ENCODE peak calls at places on chromosomes 1 and 21, in four cellular contexts. One of them, this sample, is unnamed. For H3K4me1 and H3K27me3, the result is how much of the 10 kb centered on the place peaks cover.

GRCh38 chr1:214312530-214313051 is 31.6 kb downstream of the SMYD2 start:
- DNase-seq in left lung: no peak
- DNase-seq in heart right ventricle: no peak
- DNase-seq in GM23338: peak
- DNase-seq in this sample: no peak

GRCh38 chr1:28720376-28720775 is 16.4 kb upstream of the YTHDF2 start:
- DNase-seq in left lung: no peak
- DNase-seq in heart right ventricle: no peak
- DNase-seq in GM23338: no peak
- DNase-seq in this sample: no peak

GRCh38 chr1:198915327-198916231 is 276.7 kb downstream of the PTPRC start:
- DNase-seq in left lung: no peak
- DNase-seq in heart right ventricle: no peak
- DNase-seq in GM23338: no peak
- DNase-seq in this sample: no peak

GRCh38 chr1:243620096-243620495 is 229.9 kb downstream of the AKT3 start:
- DNase-seq in heart right ventricle: no peak
- DNase-seq in left lung: no peak
- DNase-seq in GM23338: no peak
- DNase-seq in this sample: no peak

GRCh38 chr1:197467881-197468280 is 199.8 kb downstream of the CRB1 start:
- DNase-seq in GM23338: no peak
- DNase-seq in heart right ventricle: no peak
- DNase-seq in left lung: no peak
- DNase-seq in this sample: no peak

GRCh38 chr1:231778009-231778719 is 151.6 kb downstream of the DISC1 start:
- DNase-seq in GM23338: no peak
- DNase-seq in left lung: no peak
- DNase-seq in heart right ventricle: no peak
- DNase-seq in this sample: no peak

GRCh38 chr1:32702599-32703478 is at the start of gene SYNC:
- DNase-seq in heart right ventricle: peak
- DNase-seq in left lung: peak
- DNase-seq in GM23338: peak
- DNase-seq in this sample: no peak

GRCh38 chr1:94989398-94989797 is 62.5 kb upstream of the CNN3 start:
- DNase-seq in left lung: no peak
- DNase-seq in GM23338: no peak
- DNase-seq in heart right ventricle: peak
- DNase-seq in this sample: no peak

GRCh38 chr1:23719162-23719820 is 24.0 kb upstream of the ELOA start:
- DNase-seq in GM23338: no peak
- DNase-seq in left lung: no peak
- DNase-seq in heart right ventricle: no peak
- DNase-seq in this sample: no peak

GRCh38 chr21:33433001-33433400 is 29.8 kb downstream of the IFNGR2 start:
- DNase-seq in left lung: no peak
- DNase-seq in GM23338: no peak
- DNase-seq in heart right ventricle: no peak
- DNase-seq in this sample: no peak

GRCh38 chr1:161044908-161045748 is 649 bp downstream of the USF1 start:
- DNase-seq in GM23338: peak
- DNase-seq in left lung: peak
- DNase-seq in heart right ventricle: peak
- DNase-seq in this sample: peak

GRCh38 chr1:240235521-240236288 is 144.0 kb downstream of the FMN2 start:
- DNase-seq in left lung: no peak
- DNase-seq in GM23338: no peak
- DNase-seq in heart right ventricle: no peak
- DNase-seq in this sample: no peak

GRCh38 chr1:151840421-151840820 is 801 bp upstream of the C2CD4D start:
- DNase-seq in left lung: no peak
- DNase-seq in GM23338: no peak
- DNase-seq in heart right ventricle: no peak
- DNase-seq in this sample: no peak

GRCh38 chr1:52345252-52345651 is 20.8 kb downstream of the CC2D1B start:
- DNase-seq in GM23338: no peak
- DNase-seq in left lung: no peak
- DNase-seq in heart right ventricle: no peak
- DNase-seq in this sample: no peak

GRCh38 chr1:228265167-228265566 is 57.3 kb downstream of the OBSCN start:
- DNase-seq in GM23338: no peak
- DNase-seq in left lung: no peak
- DNase-seq in heart right ventricle: no peak
- DNase-seq in this sample: no peak

GRCh38 chr1:60118119-60118518 is 44.5 kb upstream of the C1orf87 start:
- DNase-seq in GM23338: no peak
- DNase-seq in left lung: no peak
- DNase-seq in heart right ventricle: no peak
- DNase-seq in this sample: no peak

GRCh38 chr1:30537279-30537678 is 186.1 kb downstream of the MATN1 start:
- DNase-seq in heart right ventricle: no peak
- DNase-seq in GM23338: no peak
- DNase-seq in left lung: no peak
- DNase-seq in this sample: no peak

GRCh38 chr1:211497489-211498045 is 5.6 kb upstream of the RD3 start:
- DNase-seq in heart right ventricle: no peak
- DNase-seq in GM23338: no peak
- DNase-seq in left lung: no peak
- DNase-seq in this sample: no peak

GRCh38 chr1:87131809-87132663 is 196.6 kb upstream of the LMO4 start:
- DNase-seq in left lung: peak
- DNase-seq in GM23338: peak
- DNase-seq in heart right ventricle: peak
- DNase-seq in this sample: peak

GRCh38 chr1:62800825-62801306 is 16.9 kb downstream of the ATG4C start:
- DNase-seq in heart right ventricle: no peak
- DNase-seq in left lung: no peak
- DNase-seq in GM23338: no peak
- DNase-seq in this sample: no peak

GRCh38 chr21:41068411-41069304 is 99.3 kb upstream of the BACE2 start:
- DNase-seq in GM23338: peak
- DNase-seq in heart right ventricle: peak
- DNase-seq in left lung: peak
- DNase-seq in this sample: peak

GRCh38 chr1:173532237-173532636 is 55.1 kb downstream of the PRDX6 start:
- DNase-seq in GM23338: no peak
- DNase-seq in heart right ventricle: no peak
- DNase-seq in left lung: no peak
- DNase-seq in this sample: no peak

GRCh38 chr21:34992736-34993135 is 56.4 kb downstream of the RUNX1 start:
- DNase-seq in GM23338: no peak
- DNase-seq in heart right ventricle: peak
- DNase-seq in left lung: no peak
- DNase-seq in this sample: no peak

GRCh38 chr1:63799810-63800209 is 26.0 kb downstream of the ROR1 start:
- DNase-seq in GM23338: no peak
- DNase-seq in left lung: no peak
- DNase-seq in heart right ventricle: no peak
- DNase-seq in this sample: no peak

GRCh38 chr1:19445417-19446342 is 39.7 kb downstream of the CAPZB start:
- DNase-seq in heart right ventricle: peak
- DNase-seq in GM23338: peak
- DNase-seq in left lung: no peak
- DNase-seq in this sample: no peak

GRCh38 chr1:198497326-198498220 is 42.9 kb downstream of the ATP6V1G3 start:
- DNase-seq in left lung: peak
- DNase-seq in GM23338: no peak
- DNase-seq in heart right ventricle: no peak
- DNase-seq in this sample: no peak

GRCh38 chr1:29822895-29823294 is 586.6 kb downstream of the PTPRU start:
- DNase-seq in left lung: no peak
- DNase-seq in heart right ventricle: no peak
- DNase-seq in GM23338: no peak
- DNase-seq in this sample: no peak

GRCh38 chr1:169809370-169810095 is 14.8 kb upstream of the METTL18 start:
- DNase-seq in left lung: no peak
- DNase-seq in GM23338: peak
- DNase-seq in heart right ventricle: no peak
- DNase-seq in this sample: no peak

GRCh38 chr1:31244326-31244725 is 4.6 kb upstream of the NKAIN1 start:
- DNase-seq in GM23338: no peak
- DNase-seq in heart right ventricle: no peak
- DNase-seq in left lung: no peak
- DNase-seq in this sample: no peak

GRCh38 chr1:43304287-43304615 is 3.5 kb downstream of the TIE1 start:
- DNase-seq in left lung: no peak
- DNase-seq in heart right ventricle: no peak
- DNase-seq in GM23338: no peak
- DNase-seq in this sample: no peak

GRCh38 chr1:44239961-44240371 is 26.7 kb downstream of the DMAP1 start:
- DNase-seq in heart right ventricle: peak
- DNase-seq in GM23338: no peak
- DNase-seq in left lung: no peak
- DNase-seq in this sample: no peak

GRCh38 chr1:17584539-17584938 is 45.0 kb downstream of the ARHGEF10L start:
- DNase-seq in heart right ventricle: no peak
- DNase-seq in left lung: no peak
- DNase-seq in GM23338: no peak
- DNase-seq in this sample: no peak

GRCh38 chr1:178494569-178494971 is 2.2 kb downstream of the CLEC20A start:
- DNase-seq in GM23338: no peak
- DNase-seq in left lung: no peak
- DNase-seq in heart right ventricle: peak
- DNase-seq in this sample: no peak

DNA sequence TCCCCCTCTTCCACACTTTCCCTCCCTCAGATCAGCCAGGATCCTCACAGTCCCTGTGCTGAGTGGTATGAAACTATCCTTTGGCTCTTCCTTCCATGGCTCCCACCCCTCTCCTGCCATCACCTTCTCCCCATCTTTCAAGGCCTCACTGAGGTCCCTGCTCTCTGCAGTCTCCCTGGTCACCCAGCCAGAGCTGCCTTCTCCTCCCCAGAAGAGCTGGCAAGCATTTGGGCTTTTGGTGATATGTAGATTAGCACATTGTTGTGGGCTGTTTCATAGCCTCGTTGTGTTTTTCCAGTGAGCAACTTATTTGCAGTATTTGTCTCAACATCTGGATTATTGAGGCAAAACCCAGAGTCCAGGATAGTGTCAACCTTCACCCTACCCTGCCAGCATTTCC is 2.2 kb downstream of the CSF1 start:
- DNase-seq in GM23338: no peak
- DNase-seq in left lung: no peak
- DNase-seq in heart right ventricle: no peak
- DNase-seq in this sample: no peak
- H3K4me3 ChIP-seq in GM23338: no peak
- H3K4me3 ChIP-seq in left lung: peak
- H3K4me3 ChIP-seq in heart right ventricle: peak
- H3K4me3 ChIP-seq in this sample: peak

GRCh38 chr1:202561240-202561639 is 149.0 kb downstream of the SYT2 start:
- DNase-seq in GM23338: no peak
- DNase-seq in left lung: no peak
- DNase-seq in heart right ventricle: no peak
- DNase-seq in this sample: no peak

GRCh38 chr1:202564958-202565497 is 145.2 kb downstream of the SYT2 start:
- DNase-seq in left lung: no peak
- DNase-seq in heart right ventricle: no peak
- DNase-seq in GM23338: no peak
- DNase-seq in this sample: no peak

GRCh38 chr1:202563818-202564217 is 146.4 kb downstream of the SYT2 start:
- DNase-seq in left lung: no peak
- DNase-seq in heart right ventricle: no peak
- DNase-seq in GM23338: no peak
- DNase-seq in this sample: no peak

GRCh38 chr1:202561726-202562442 is 148.4 kb downstream of the SYT2 start:
- DNase-seq in left lung: no peak
- DNase-seq in GM23338: peak
- DNase-seq in heart right ventricle: no peak
- DNase-seq in this sample: no peak

GRCh38 chr1:202562443-202563060 is 147.7 kb downstream of the SYT2 start:
- DNase-seq in heart right ventricle: no peak
- DNase-seq in GM23338: no peak
- DNase-seq in left lung: no peak
- DNase-seq in this sample: no peak
- H3K4me1 ChIP-seq in heart right ventricle: half or more
- H3K4me1 ChIP-seq in GM23338: under half
- H3K4me1 ChIP-seq in left lung: under half
- H3K4me1 ChIP-seq in this sample: under half

DNA sequence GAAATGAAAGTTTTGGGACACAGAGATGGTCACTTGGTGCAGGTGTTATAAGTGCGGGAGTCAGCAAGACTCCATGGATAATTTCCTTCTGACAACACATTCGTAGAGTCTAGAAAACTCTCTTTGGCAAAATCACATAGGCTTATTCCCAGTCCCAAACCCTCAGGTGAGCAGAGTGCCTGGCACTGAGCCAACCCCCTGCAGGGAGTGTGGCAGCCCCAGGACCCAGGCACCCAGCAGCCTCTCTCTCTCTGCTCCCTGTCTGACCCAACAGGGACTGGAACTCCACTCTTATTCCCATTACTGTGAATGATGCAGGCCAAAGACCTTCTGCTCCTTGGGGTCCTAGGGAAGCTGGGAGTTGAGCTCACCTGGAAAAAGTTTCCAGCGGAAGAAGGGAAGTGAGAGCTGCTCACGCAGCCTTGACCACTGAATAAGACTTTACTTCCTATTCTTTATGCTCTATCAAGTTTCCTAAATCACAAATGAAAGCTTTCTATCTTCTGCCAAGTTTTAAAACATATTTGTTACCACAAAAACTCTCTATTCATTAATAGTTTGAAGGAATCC is 132.6 kb upstream of the ETV3 start:
- DNase-seq in left lung: no peak
- DNase-seq in heart right ventricle: no peak
- DNase-seq in GM23338: no peak
- DNase-seq in this sample: no peak
- H3K27me3 ChIP-seq in left lung: under half
- H3K27me3 ChIP-seq in heart right ventricle: under half
- H3K27me3 ChIP-seq in GM23338: under half
- H3K27me3 ChIP-seq in this sample: under half

GRCh38 chr1:22418852-22419480 is 32.7 kb upstream of the ZBTB40 start:
- DNase-seq in heart right ventricle: no peak
- DNase-seq in GM23338: no peak
- DNase-seq in left lung: no peak
- DNase-seq in this sample: no peak
- H3K4me3 ChIP-seq in heart right ventricle: peak
- H3K4me3 ChIP-seq in GM23338: no peak
- H3K4me3 ChIP-seq in left lung: no peak
- H3K4me3 ChIP-seq in this sample: no peak

DNA sequence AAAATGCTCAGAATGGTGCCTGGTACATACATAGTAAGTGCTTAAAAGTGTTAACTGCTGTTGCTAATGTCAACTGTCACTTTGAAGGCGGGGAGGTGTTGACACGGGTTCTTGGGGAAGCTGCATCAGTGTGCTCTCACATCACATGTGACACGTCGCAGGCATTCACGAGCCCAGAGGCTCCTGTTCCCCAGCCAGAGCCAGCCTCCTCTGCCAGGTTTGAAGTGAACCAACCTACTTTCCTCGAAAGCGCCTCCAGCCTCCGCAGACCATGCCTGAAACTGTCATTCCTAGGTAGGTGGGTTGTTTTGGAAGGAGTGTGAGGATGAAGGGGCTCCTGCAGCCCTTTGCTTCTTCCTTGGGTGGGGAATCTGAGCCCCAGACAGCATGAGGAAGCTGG is 13.8 kb downstream of the GALNT2 start:
- DNase-seq in left lung: no peak
- DNase-seq in GM23338: no peak
- DNase-seq in heart right ventricle: peak
- DNase-seq in this sample: no peak
- H3K4me1 ChIP-seq in left lung: under half
- H3K4me1 ChIP-seq in GM23338: under half
- H3K4me1 ChIP-seq in heart right ventricle: half or more
- H3K4me1 ChIP-seq in this sample: under half

GRCh38 chr21:44442266-44443125 is 12.8 kb upstream of the LRRC3 start:
- DNase-seq in GM23338: no peak
- DNase-seq in heart right ventricle: peak
- DNase-seq in left lung: no peak
- DNase-seq in this sample: no peak
- H3K27me3 ChIP-seq in GM23338: under half
- H3K27me3 ChIP-seq in heart right ventricle: under half
- H3K27me3 ChIP-seq in left lung: under half
- H3K27me3 ChIP-seq in this sample: under half